ENCODE peak calls at places on chromosomes 5 and 9, in six cellular contexts. B, P, Y, X, O and T are unnamed samples.

GRCh38 chr5:53381-54174 is 38.4 kb upstream of the PLEKHG4B start:
- DNase-seq in P (peak), B (peak), Y (peak), O (no peak), X (no peak), T (peak)

GRCh38 chr9:130642926-130643325 is 21.5 kb upstream of the PRDM12 start:
- DNase-seq in P (no peak), O (no peak), Y (no peak), B (no peak), X (no peak), T (no peak)

GRCh38 chr9:91992636-91993035 is 42.6 kb upstream of the ROR2 start:
- DNase-seq in B (no peak), Y (no peak), O (no peak), X (no peak), P (no peak), T (peak)

GRCh38 chr5:97338729-97339128 is 155.7 kb upstream of the RIOK2 start:
- DNase-seq in O (no peak), Y (no peak), B (no peak), X (no peak), P (no peak), T (no peak)

GRCh38 chr5:109186759-109187158 is 223.0 kb downstream of the PJA2 start:
- DNase-seq in O (no peak), X (no peak), Y (no peak), B (no peak), P (no peak), T (no peak)

GRCh38 chr5:170070556-170071412 is 34.9 kb upstream of the FOXI1 start:
- DNase-seq in Y (peak), B (peak), P (peak), O (no peak), X (no peak), T (peak)

GRCh38 chr5:60382761-60383160 is 317.2 kb downstream of the DEPDC1B start:
- DNase-seq in P (peak), B (no peak), X (no peak), O (peak), Y (no peak), T (no peak)

GRCh38 chr9:126420643-126421564 is 94.3 kb downstream of the MVB12B start:
- DNase-seq in O (no peak), X (peak), P (no peak), Y (no peak), B (no peak), T (no peak)

GRCh38 chr5:111224561-111224989 is 391 bp downstream of the CAMK4 start:
- DNase-seq in X (no peak), B (no peak), Y (no peak), O (no peak), P (no peak), T (no peak)

GRCh38 chr5:87127956-87128687 is 139.6 kb upstream of the RASA1 start:
- DNase-seq in P (no peak), Y (no peak), O (no peak), X (no peak), B (no peak), T (no peak)

GRCh38 chr5:112174959-112175594 is 244.0 kb downstream of the EPB41L4A start:
- DNase-seq in B (no peak), X (peak), P (peak), O (no peak), Y (no peak), T (peak)

GRCh38 chr9:37350486-37351190 is 71.9 kb upstream of the GRHPR start:
- DNase-seq in B (no peak), X (no peak), Y (no peak), O (no peak), P (no peak), T (no peak)

GRCh38 chr5:93941897-93942296 is 200.5 kb upstream of the POU5F2 start:
- DNase-seq in P (no peak), O (no peak), Y (no peak), B (no peak), X (no peak), T (no peak)

GRCh38 chr5:122508623-122509022 is 196.6 kb downstream of the SNCAIP start:
- DNase-seq in B (no peak), Y (no peak), P (no peak), O (no peak), X (no peak), T (no peak)

GRCh38 chr9:37025381-37026084 is 8.5 kb downstream of the PAX5 start:
- DNase-seq in X (no peak), O (no peak), Y (no peak), B (no peak), P (peak), T (no peak)

GRCh38 chr9:96686638-96687335 is 31.7 kb upstream of the PRXL2C start:
- DNase-seq in P (peak), X (no peak), Y (peak), O (no peak), B (peak), T (no peak)

GRCh38 chr9:99305820-99306811 is 84.0 kb downstream of the SEC61B start:
- DNase-seq in P (no peak), B (no peak), X (no peak), Y (no peak), O (no peak), T (no peak)

GRCh38 chr9:99305124-99305523 is 83.0 kb downstream of the SEC61B start:
- DNase-seq in P (no peak), O (no peak), B (no peak), Y (no peak), X (no peak), T (no peak)

GRCh38 chr9:99300103-99300439 is 78.0 kb downstream of the SEC61B start:
- DNase-seq in Y (no peak), B (no peak), P (no peak), O (no peak), X (no peak), T (no peak)

GRCh38 chr9:99300603-99301002 is 78.5 kb downstream of the SEC61B start:
- DNase-seq in P (no peak), X (no peak), Y (no peak), B (no peak), O (no peak), T (no peak)

GRCh38 chr9:99303177-99303576 is 81.1 kb downstream of the SEC61B start:
- DNase-seq in P (no peak), B (no peak), Y (no peak), X (no peak), O (no peak), T (no peak)
- TF ChIP-seq CREB1 in P (no peak), B (no peak), Y (no peak), X (no peak), O (no peak), T (no peak)

GRCh38 chr9:124869466-124869985 is 7.6 kb downstream of the ARPC5L start:
- DNase-seq in O (no peak), X (no peak), B (no peak), P (no peak), Y (no peak), T (no peak)
- TF ChIP-seq CREB1 in O (no peak), X (no peak), B (no peak), P (no peak), Y (no peak), T (no peak)

GRCh38 chr5:134833340-134834032 is 12.3 kb upstream of the C5orf24 start:
- DNase-seq in B (no peak), O (no peak), P (no peak), Y (no peak), X (no peak), T (no peak)

GRCh38 chr5:134840811-134841210 is 5.0 kb upstream of the C5orf24 start:
- DNase-seq in O (no peak), X (no peak), P (no peak), B (no peak), Y (no peak), T (no peak)

GRCh38 chr5:134835623-134836022 is 10.1 kb upstream of the C5orf24 start:
- DNase-seq in O (no peak), Y (no peak), B (no peak), X (no peak), P (no peak), T (no peak)

DNA sequence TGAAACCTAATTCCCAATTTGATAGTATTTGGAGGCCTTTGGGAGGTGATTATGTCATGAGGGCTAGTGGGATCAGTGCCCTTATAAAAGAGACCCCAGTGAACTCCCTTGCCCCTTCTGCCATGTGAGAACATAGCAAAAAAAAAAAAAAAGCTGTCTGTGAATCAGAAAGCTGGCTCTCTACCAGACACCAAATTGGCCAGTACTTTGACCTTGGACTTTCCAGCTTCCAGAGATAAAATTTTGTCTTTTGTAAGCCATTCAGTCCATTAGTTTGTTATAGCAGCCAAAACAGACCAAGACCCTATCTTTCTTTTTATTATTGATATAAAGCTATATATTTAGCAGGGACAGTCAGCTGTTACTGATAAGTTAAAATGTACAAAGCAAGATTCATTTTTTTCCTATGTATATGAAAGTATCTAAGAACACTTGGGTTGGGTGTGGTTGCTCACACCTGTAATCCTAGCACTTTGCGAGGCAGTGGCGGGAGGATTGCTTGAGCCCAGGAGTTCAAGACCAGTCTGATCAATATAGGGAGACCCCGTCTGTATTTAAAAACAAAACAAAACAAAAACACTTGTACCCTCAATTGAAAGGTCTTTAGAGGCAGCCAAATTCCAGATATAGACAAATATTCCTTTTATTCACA is 8.1 kb upstream of the C5orf24 start:
- DNase-seq in P (no peak), Y (no peak), B (no peak), X (peak), O (no peak), T (no peak)
- TF ChIP-seq CREB1 in P (no peak), Y (no peak), B (no peak), X (no peak), O (no peak), T (no peak)

GRCh38 chr9:16139781-16140180 is 586.9 kb downstream of the CCDC171 start:
- DNase-seq in Y (no peak), O (no peak), B (no peak), X (no peak), P (no peak), T (no peak)

GRCh38 chr9:16136961-16137360 is 584.1 kb downstream of the CCDC171 start:
- DNase-seq in P (no peak), X (no peak), O (no peak), B (no peak), Y (no peak), T (no peak)

GRCh38 chr9:16138561-16138960 is 585.7 kb downstream of the CCDC171 start:
- DNase-seq in Y (no peak), O (no peak), X (no peak), P (no peak), B (no peak), T (no peak)

GRCh38 chr9:16135916-16136315 is 583.1 kb downstream of the CCDC171 start:
- DNase-seq in Y (no peak), P (no peak), B (no peak), O (no peak), X (no peak), T (no peak)

GRCh38 chr9:16138961-16139441 is 586.2 kb downstream of the CCDC171 start:
- DNase-seq in Y (no peak), B (no peak), X (no peak), P (no peak), O (no peak), T (no peak)
- TF ChIP-seq CREB1 in Y (no peak), B (no peak), X (no peak), P (no peak), O (no peak), T (no peak)

GRCh38 chr5:120610145-120610544 is 146.0 kb downstream of the PRR16 start:
- DNase-seq in Y (no peak), B (no peak), X (no peak), P (no peak), O (no peak), T (no peak)

GRCh38 chr5:120609570-120609969 is 145.5 kb downstream of the PRR16 start:
- DNase-seq in B (no peak), X (no peak), P (no peak), Y (no peak), O (no peak), T (no peak)

GRCh38 chr5:120614512-120614911 is 150.4 kb downstream of the PRR16 start:
- DNase-seq in B (no peak), P (no peak), Y (no peak), O (no peak), X (no peak), T (no peak)

GRCh38 chr5:120615967-120616645 is 152.0 kb downstream of the PRR16 start:
- DNase-seq in Y (no peak), X (no peak), P (peak), B (no peak), O (no peak), T (no peak)

DNA sequence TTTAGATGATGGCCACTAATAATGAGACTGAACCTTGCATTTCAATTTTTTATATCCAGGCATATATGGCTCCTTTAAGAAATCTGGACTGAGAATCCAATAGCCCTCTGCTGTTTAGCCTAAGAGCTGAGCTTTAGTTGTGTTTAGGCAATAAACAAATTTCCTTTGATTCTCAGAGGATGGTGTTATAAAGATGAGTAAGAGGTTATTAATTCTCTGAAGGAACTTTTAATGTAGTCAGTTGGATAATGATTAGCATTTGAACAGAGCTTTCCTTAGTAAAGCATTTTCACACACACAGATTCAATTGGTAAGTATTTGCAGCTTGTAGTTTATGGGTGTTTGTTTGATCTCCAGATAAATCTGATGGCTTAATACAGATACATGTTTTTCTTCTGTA is 149.6 kb downstream of the PRR16 start:
- DNase-seq in Y (no peak), O (no peak), B (no peak), P (no peak), X (no peak), T (no peak)
- TF ChIP-seq CREB1 in Y (no peak), O (no peak), B (no peak), P (no peak), X (no peak), T (no peak)

GRCh38 chr5:144815131-144815530 is 644.5 kb downstream of the KCTD16 start:
- DNase-seq in P (no peak), B (no peak), Y (no peak), X (no peak), O (no peak), T (no peak)

DNA sequence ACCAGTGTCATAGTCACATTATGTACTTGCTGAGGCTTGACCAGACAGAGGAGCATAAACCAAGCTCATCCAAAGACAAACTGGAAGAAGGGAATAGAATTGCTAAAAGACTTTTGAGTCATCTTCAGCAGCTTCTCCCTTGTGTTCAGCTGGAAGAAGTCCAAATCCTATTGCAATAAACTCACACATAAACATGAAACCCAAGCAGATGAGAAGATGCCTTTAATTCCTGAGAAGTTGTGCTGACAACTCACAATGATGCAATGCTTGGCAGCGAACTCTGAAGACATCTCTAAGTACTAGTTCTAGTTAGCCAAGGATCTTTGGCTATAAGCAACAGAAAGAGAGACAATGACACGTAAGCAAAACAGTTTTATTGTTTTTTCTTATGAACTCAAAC is 642.1 kb downstream of the KCTD16 start:
- DNase-seq in Y (no peak), P (no peak), B (no peak), O (no peak), X (no peak), T (no peak)
- TF ChIP-seq CREB1 in Y (no peak), P (no peak), B (no peak), O (no peak), X (no peak), T (no peak)

DNA sequence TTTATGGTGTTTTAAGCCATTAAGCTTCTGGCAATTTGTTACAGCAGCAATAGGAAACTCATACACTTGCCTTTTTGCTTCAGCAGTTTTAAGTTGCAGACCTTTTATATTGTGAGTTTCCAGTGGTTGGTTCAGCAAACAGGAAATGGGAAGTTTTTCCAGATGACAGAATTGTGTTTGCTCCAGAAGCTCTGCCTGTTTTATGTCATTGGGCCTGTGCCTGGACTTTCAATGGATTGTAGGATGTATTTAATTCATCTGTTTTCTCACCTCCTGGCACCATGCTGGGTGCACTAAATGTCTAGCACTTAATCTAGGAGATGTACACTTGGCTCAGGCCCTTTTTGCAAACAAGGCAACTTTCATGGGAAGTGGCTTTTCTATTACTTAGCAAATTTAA is 100.4 kb upstream of the CLINT1 start:
- DNase-seq in Y (no peak), B (no peak), O (no peak), X (no peak), P (no peak), T (no peak)
- TF ChIP-seq CREB1 in Y (no peak), B (no peak), O (no peak), X (no peak), P (no peak), T (no peak)

GRCh38 chr5:52282647-52283046 is 505.1 kb upstream of the ITGA1 start:
- DNase-seq in P (no peak), Y (no peak), B (no peak), X (no peak), O (no peak), T (no peak)

DNA sequence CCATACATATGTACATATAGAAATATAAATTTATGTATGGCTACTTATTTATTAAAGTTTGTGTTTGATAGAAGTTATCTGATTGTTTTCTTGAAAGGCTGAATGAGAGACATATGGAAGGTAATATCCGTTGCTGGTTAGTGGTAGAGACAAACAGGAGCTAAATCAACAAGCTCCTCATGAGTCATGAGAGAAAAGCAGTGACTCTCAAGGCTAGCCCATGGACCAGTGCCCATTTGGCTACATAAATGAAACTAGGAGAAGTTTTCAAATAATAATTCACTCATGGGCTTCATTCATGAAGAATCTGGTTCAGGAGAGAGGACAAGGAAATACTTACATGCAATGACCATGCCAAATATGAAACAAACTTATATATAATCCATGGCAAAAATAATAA is 504.5 kb upstream of the ITGA1 start:
- DNase-seq in O (no peak), X (no peak), B (no peak), Y (no peak), P (no peak), T (no peak)
- TF ChIP-seq CREB1 in O (no peak), X (no peak), B (no peak), Y (no peak), P (no peak), T (no peak)

GRCh38 chr9:23824241-23825142 is 1.5 kb downstream of the ELAVL2 start:
- DNase-seq in Y (no peak), X (no peak), B (peak), O (no peak), P (peak), T (no peak)
- TF ChIP-seq CREB1 in Y (peak), X (no peak), B (no peak), O (no peak), P (no peak), T (no peak)